ENCODE peak calls at places on chromosomes 7 and 10, in four cellular contexts. A is psoas muscle, K is hepatocyte, I is Caco-2. E is an unnamed sample.
A peak's percentile ranks its signal among the peaks of the same experiment; 100 is the strongest.

GRCh38 chr10:115033898-115034297 is 59.3 kb upstream of the ATRNL1 start:
- DNase-seq in I (no peak), A (no peak), K (no peak), E (no peak)

GRCh38 chr7:134941947-134942346 is 44.4 kb upstream of the AGBL3 start:
- DNase-seq in K (no peak), I (peak; percentile 17), A (no peak), E (no peak)

GRCh38 chr7:36677769-36678435 is 46.4 kb downstream of the AOAH start:
- DNase-seq in I (no peak), A (no peak), K (no peak), E (no peak)

GRCh38 chr10:99524050-99524666 is 8.6 kb upstream of the NKX2-3 start:
- DNase-seq in A (no peak), I (no peak), K (no peak), E (no peak)

GRCh38 chr7:5435291-5436002 is 11.8 kb upstream of the TNRC18 start:
- DNase-seq in A (no peak), K (no peak), I (no peak), E (no peak)

GRCh38 chr7:63043657-63044543 is 954.7 kb upstream of the ZNF722 start:
- DNase-seq in A (no peak), K (no peak), I (no peak), E (no peak)

GRCh38 chr10:31698169-31698890 is 230.3 kb downstream of the ARHGAP12 start:
- DNase-seq in A (no peak), K (peak; percentile 50), I (no peak), E (no peak)

GRCh38 chr7:41912426-41912825 is 209.5 kb upstream of the INHBA start:
- DNase-seq in I (no peak), A (no peak), K (no peak), E (no peak)

GRCh38 chr7:103856929-103857328 is 132.5 kb downstream of the RELN start:
- DNase-seq in A (no peak), K (no peak), I (no peak), E (no peak)

GRCh38 chr7:26853788-26854393 is 10.5 kb downstream of the SKAP2 start:
- DNase-seq in A (no peak), K (peak; percentile 71), I (peak; percentile 45), E (no peak)

GRCh38 chr10:12346707-12347106 is 2.6 kb upstream of the CAMK1D start:
- DNase-seq in A (no peak), K (no peak), I (no peak), E (no peak)

GRCh38 chr10:103849880-103850571 is 5.3 kb downstream of the SH3PXD2A start:
- DNase-seq in I (no peak), A (peak; percentile 56), K (no peak), E (no peak)

GRCh38 chr7:140039896-140040295 is 22.9 kb downstream of the PARP12 start:
- DNase-seq in I (no peak), K (no peak), A (no peak), E (no peak)

GRCh38 chr10:79400567-79401004 is 44.8 kb downstream of the ZCCHC24 start:
- DNase-seq in I (peak; percentile 74), K (peak; percentile 65), A (peak; percentile 51), E (peak; percentile 74)

GRCh38 chr7:108049962-108050361 is 47.0 kb upstream of the LAMB1 start:
- DNase-seq in K (no peak), I (no peak), A (no peak), E (no peak)

GRCh38 chr10:108250954-108251620 is 1086.6 kb upstream of the SORCS1 start:
- DNase-seq in K (no peak), A (no peak), I (no peak), E (no peak)

GRCh38 chr10:84054743-84055142 is 84.6 kb upstream of the GHITM start:
- DNase-seq in A (no peak), I (no peak), K (no peak), E (no peak)

GRCh38 chr10:74223755-74224530 is 72.9 kb downstream of the ADK start:
- DNase-seq in K (no peak), I (no peak), A (no peak), E (no peak)

GRCh38 chr7:150867592-150867991 is 15.3 kb downstream of the AOC1 start:
- DNase-seq in K (no peak), I (no peak), A (no peak), E (no peak)

GRCh38 chr7:1062296-1063294 is 18.2 kb downstream of the GPR146 start:
- DNase-seq in I (no peak), K (no peak), A (no peak), E (no peak)

GRCh38 chr10:132904169-132904813 is 38.1 kb downstream of the CFAP46 start:
- DNase-seq in A (no peak), K (peak; percentile 66), I (peak; percentile 60), E (no peak)

GRCh38 chr7:66697451-66698438 is 42.8 kb upstream of the RABGEF1 start:
- DNase-seq in K (no peak), A (peak; percentile 64), I (no peak), E (no peak)

GRCh38 chr7:124032369-124033092 is at the start of gene TMEM229A:
- DNase-seq in K (peak; percentile 84), A (peak; percentile 23), I (peak; percentile 60), E (peak; percentile 13)

GRCh38 chr10:48727866-48728265 is 43.2 kb downstream of the WDFY4 start:
- DNase-seq in I (no peak), K (no peak), A (no peak), E (no peak)

GRCh38 chr7:150997817-150998216 is 7.0 kb downstream of the NOS3 start:
- DNase-seq in A (no peak), I (no peak), K (no peak), E (no peak)

GRCh38 chr7:101823596-101823995 is 6.2 kb downstream of the CUX1 start:
- DNase-seq in K (no peak), A (no peak), I (no peak), E (no peak)

GRCh38 chr10:121312582-121312981 is 285.7 kb downstream of the FGFR2 start:
- DNase-seq in I (no peak), A (no peak), K (no peak), E (peak; percentile 14)

GRCh38 chr10:68628576-68629127 is 68.5 kb downstream of the TET1 start:
- DNase-seq in A (no peak), I (no peak), K (no peak), E (no peak)

GRCh38 chr10:100319736-100320135 is 10.3 kb downstream of the PKD2L1 start:
- DNase-seq in K (no peak), I (no peak), A (no peak), E (no peak)

GRCh38 chr7:137757146-137757925 is 89.4 kb downstream of the DGKI start:
- DNase-seq in I (no peak), A (no peak), K (no peak), E (no peak)

GRCh38 chr7:136931169-136931867 is 62.9 kb downstream of the CHRM2 start:
- DNase-seq in I (no peak), K (no peak), A (no peak), E (no peak)

GRCh38 chr10:124648131-124648475 is 96.1 kb downstream of the FAM53B start:
- DNase-seq in A (no peak), K (no peak), I (no peak), E (no peak)
- H3K4me1 ChIP-seq in A (peaks cover 85% of the 10 kb centered on the region), K (peaks cover 21% of the 10 kb centered on the region), I (no peaks in the 10 kb centered on the region), E (peaks cover 46% of the 10 kb centered on the region)

DNA sequence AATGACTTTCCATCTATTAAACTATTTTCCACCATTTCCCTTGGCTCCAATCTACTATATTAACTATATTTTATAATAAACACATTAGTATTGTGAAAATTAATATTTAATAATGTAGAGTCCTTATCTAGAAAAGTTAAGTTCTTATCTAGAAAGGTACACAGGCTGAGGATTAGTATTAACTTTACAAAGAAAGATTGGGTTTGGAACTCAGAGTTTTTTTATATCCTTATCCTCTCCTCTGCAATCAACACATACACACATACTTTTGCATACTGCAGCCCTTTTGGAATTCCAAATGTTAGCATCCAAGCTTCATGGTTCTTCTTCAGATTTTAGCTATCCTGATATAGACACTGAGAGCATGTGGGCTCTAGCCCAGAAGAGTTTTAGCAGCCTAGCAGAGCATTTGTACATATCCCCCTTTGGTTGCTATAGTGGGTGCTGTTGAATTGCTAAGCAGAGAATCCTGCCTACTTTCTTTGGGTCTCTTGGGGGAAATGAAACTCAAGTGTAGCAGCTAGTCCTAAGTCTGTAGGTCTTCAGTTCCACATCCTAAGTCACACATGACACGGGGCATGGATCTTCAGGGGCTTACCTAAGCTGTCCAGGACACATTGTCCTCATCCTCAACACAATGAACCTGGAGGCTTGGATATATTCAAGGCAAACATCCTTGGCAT is 874.6 kb downstream of the LRMDA start:
- DNase-seq in K (no peak), I (no peak), A (no peak), E (no peak)
- H3K4me1 ChIP-seq in K (peaks cover 48% of the 10 kb centered on the region), I (peaks cover 58% of the 10 kb centered on the region), A (no peaks in the 10 kb centered on the region), E (peaks cover 7% of the 10 kb centered on the region)

DNA sequence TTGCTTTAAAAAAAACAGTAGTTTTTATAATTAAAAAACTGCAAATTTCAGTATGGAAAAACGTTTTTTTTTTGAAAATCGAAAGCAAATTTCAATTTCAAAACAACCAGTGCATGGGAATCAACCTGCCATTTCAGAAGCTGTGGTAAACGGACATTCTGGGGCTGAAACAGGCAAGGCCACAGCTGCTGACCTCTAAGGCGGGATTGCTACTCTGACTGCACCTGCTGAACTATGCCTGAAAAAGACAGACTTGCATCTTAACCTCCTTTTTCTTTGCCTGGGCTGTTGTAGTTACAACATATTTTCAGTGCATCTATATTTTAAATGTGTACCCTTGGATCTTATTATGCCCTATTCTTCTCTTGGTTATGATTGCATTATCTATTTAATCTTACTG is 303.0 kb upstream of the SP8 start:
- DNase-seq in K (no peak), I (no peak), A (no peak), E (no peak)
- H3K4me1 ChIP-seq in K (no peaks in the 10 kb centered on the region), I (no peaks in the 10 kb centered on the region), A (no peaks in the 10 kb centered on the region), E (no peaks in the 10 kb centered on the region)

GRCh38 chr7:47454066-47454950 is 127.6 kb downstream of the TNS3 start:
- DNase-seq in K (no peak), A (peak; percentile 32), I (no peak), E (no peak)
- H3K4me1 ChIP-seq in K (peaks cover 46% of the 10 kb centered on the region), A (peaks cover 47% of the 10 kb centered on the region), I (peaks cover 3% of the 10 kb centered on the region), E (peaks cover 30% of the 10 kb centered on the region)

DNA sequence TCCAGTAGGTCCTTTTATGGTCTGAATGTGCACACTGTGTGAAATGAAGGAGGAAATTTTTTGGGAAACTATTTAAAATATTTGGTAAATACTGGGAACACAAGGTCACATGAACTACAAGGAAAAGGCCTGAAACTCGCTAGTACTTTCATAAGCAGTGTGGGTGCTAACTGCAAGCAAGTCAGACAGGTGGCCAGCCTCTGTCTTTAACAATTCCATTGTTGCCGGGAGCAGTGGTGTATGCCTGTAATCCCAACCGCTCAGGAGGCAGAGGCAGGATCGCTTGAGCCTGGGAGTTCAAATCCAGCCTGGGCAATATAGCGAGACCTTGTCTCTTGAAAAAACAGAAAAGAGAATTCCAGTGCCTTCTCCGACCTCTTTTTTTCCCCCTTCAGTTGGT is 37.5 kb downstream of the SMURF1 start:
- DNase-seq in A (no peak), I (no peak), K (no peak), E (no peak)
- H3K4me1 ChIP-seq in A (peaks cover 52% of the 10 kb centered on the region), I (peaks cover 41% of the 10 kb centered on the region), K (peaks cover 8% of the 10 kb centered on the region), E (peaks cover 18% of the 10 kb centered on the region)

DNA sequence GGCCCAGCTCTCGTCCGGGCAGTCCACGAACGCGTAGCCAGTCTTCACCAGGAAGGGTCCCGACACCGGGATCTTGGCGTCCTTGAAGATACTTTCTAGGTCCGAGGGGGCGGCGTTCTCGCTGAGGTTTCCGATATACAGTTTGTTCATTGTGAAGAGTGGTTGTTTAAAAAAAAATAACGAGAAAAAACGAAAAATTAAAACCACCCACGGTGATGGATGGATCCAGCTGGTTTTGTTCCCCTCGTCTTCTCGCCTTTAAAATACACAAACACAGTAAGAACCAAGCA is 385 bp downstream of the IGF2BP3 start:
- DNase-seq in I (no peak), K (no peak), A (no peak), E (no peak)
- H3K4me1 ChIP-seq in I (peaks cover 30% of the 10 kb centered on the region), K (peaks cover 27% of the 10 kb centered on the region), A (peaks cover 22% of the 10 kb centered on the region), E (peaks cover 11% of the 10 kb centered on the region)